ENCODE peak calls at places on chromosome 3, in five cellular contexts. B is AG20443, L is HL-60, G is right cardiac atrium, N is AG09309. U is an unnamed sample.

GRCh38 chr3:140501770-140502364 is 176.0 kb upstream of the TRIM42 start:
- DNase-seq in L (no peak), G (no peak), N (no peak), B (no peak), U (no peak)

GRCh38 chr3:9682123-9682522 is 21.5 kb upstream of the CPNE9 start:
- DNase-seq in B (no peak), L (no peak), N (no peak), G (no peak), U (no peak)

GRCh38 chr3:134928819-134929218 is 133.8 kb downstream of the EPHB1 start:
- DNase-seq in L (no peak), B (no peak), N (no peak), G (no peak), U (no peak)

GRCh38 chr3:190429681-190430080 is 20.0 kb downstream of the TMEM207 start:
- DNase-seq in L (no peak), N (peak), G (no peak), B (peak), U (no peak)

GRCh38 chr3:40047406-40047805 is 238.0 kb downstream of the MYRIP start:
- DNase-seq in L (no peak), G (no peak), B (no peak), N (no peak), U (no peak)

GRCh38 chr3:45593708-45594601 is 596 bp upstream of the LIMD1 start:
- DNase-seq in N (no peak), G (peak), B (peak), L (peak), U (peak)

GRCh38 chr3:142881445-142882224 is 7.2 kb downstream of the PCOLCE2 start:
- DNase-seq in G (no peak), L (no peak), N (no peak), B (no peak), U (no peak)

GRCh38 chr3:149276621-149277020 is 55.0 kb upstream of the CP start:
- DNase-seq in B (no peak), G (no peak), N (no peak), L (no peak), U (no peak)

GRCh38 chr3:54826255-54826691 is 101.6 kb downstream of the LRTM1 start:
- DNase-seq in G (no peak), L (no peak), N (peak), B (peak), U (peak)

U was measured in foreskin fibroblast.